ENCODE peak calls at places on chromosomes 7 and 10, in four cellular contexts. X is dorsolateral prefrontal cortex, I is substantia nigra, Q is uterus. C is an unnamed sample.
A peak's percentile ranks its signal among the peaks of the same experiment; 100 is the strongest.

GRCh38 chr10:124605856-124606812 is 138.0 kb downstream of the FAM53B start:
- DNase-seq in Q (no peak), X (no peak), I (no peak), C (no peak)

GRCh38 chr10:77678146-77678545 is 40.5 kb upstream of the KCNMA1 start:
- DNase-seq in X (no peak), I (no peak), Q (no peak), C (no peak)

GRCh38 chr10:3095373-3096139 is 28.2 kb downstream of the PFKP start:
- DNase-seq in X (no peak), Q (peak; percentile 38), I (no peak), C (no peak)

GRCh38 chr10:130363051-130363450 is 226.9 kb downstream of the GLRX3 start:
- DNase-seq in I (no peak), X (no peak), Q (no peak), C (no peak)

GRCh38 chr7:27162548-27162848 is 2.8 kb downstream of the HOXA9 start:
- DNase-seq in Q (no peak), I (no peak), X (no peak), C (no peak)

GRCh38 chr10:60950312-60950711 is 6.3 kb upstream of the RHOBTB1 start:
- DNase-seq in I (no peak), X (no peak), Q (no peak), C (no peak)

GRCh38 chr7:1298051-1298937 is 65.6 kb downstream of the UNCX start:
- DNase-seq in I (no peak), X (no peak), Q (no peak), C (no peak)

GRCh38 chr10:74924251-74924954 is 98.0 kb downstream of the KAT6B start:
- DNase-seq in Q (no peak), I (no peak), X (no peak), C (no peak)

GRCh38 chr10:31599626-31600504 is 280.8 kb downstream of the ZEB1 start:
- DNase-seq in Q (no peak), I (no peak), X (no peak), C (no peak)

GRCh38 chr10:4498763-4499251 is 327.2 kb upstream of the AKR1E2 start:
- DNase-seq in X (no peak), Q (no peak), I (no peak), C (no peak)

GRCh38 chr7:5223646-5224340 is 33.8 kb downstream of the WIPI2 start:
- DNase-seq in Q (no peak), I (no peak), X (no peak), C (no peak)

GRCh38 chr7:102814025-102814471 is 65.2 kb downstream of the FAM185A start:
- DNase-seq in Q (no peak), X (no peak), I (no peak), C (no peak)

GRCh38 chr7:115230882-115231508 is 309.1 kb downstream of the MDFIC start:
- DNase-seq in I (no peak), Q (no peak), X (no peak), C (no peak)

C was measured in left ventricle myocardium inferior.